ENCODE peak calls at places on chromosomes 3 and 15, in eight cellular contexts. B, X, L, W, Z, P, N and Q are unnamed samples.

GRCh38 chr3:74614133-74614967 is at the start of gene CNTN3:
- DNase-seq in W (peak), Z (no peak), N (peak), B (no peak), X (peak), P (no peak), L (no peak), Q (no peak)

GRCh38 chr3:155560135-155560534 is 184.7 kb downstream of the PLCH1 start:
- DNase-seq in N (no peak), W (no peak), X (no peak), Z (no peak), L (no peak), B (peak), P (no peak), Q (no peak)

GRCh38 chr3:149615731-149616221 is 42.0 kb downstream of the WWTR1 start:
- DNase-seq in X (peak), Z (no peak), W (no peak), N (no peak), B (no peak), P (no peak), L (no peak), Q (no peak)

GRCh38 chr3:173770796-173771573 is 373.4 kb downstream of the NLGN1 start:
- DNase-seq in W (no peak), B (no peak), L (no peak), X (no peak), Z (no peak), P (no peak), N (no peak), Q (no peak)

GRCh38 chr3:101803152-101803782 is 24.3 kb downstream of the NXPE3 start:
- DNase-seq in P (peak), B (peak), N (no peak), L (peak), X (no peak), Z (peak), W (no peak), Q (no peak)

GRCh38 chr3:99833833-99834583 is 16.3 kb downstream of the CMSS1 start:
- DNase-seq in X (no peak), P (no peak), L (no peak), B (no peak), N (no peak), Z (no peak), W (no peak), Q (no peak)

GRCh38 chr3:3847994-3848970 is 49.1 kb downstream of the LRRN1 start:
- DNase-seq in N (no peak), Z (no peak), X (no peak), L (no peak), B (no peak), P (no peak), W (no peak), Q (no peak)

GRCh38 chr15:99925661-99926461 is 192.6 kb upstream of the LYSMD4 start:
- DNase-seq in P (no peak), B (peak), Z (peak), W (peak), N (no peak), X (peak), L (peak), Q (no peak)

GRCh38 chr15:51103330-51103729 is 8.6 kb upstream of the TNFAIP8L3 start:
- DNase-seq in P (peak), B (no peak), L (peak), X (no peak), N (no peak), Z (no peak), W (no peak), Q (no peak)

GRCh38 chr3:150216866-150217600 is 191.1 kb upstream of the TSC22D2 start:
- DNase-seq in W (no peak), X (no peak), B (no peak), L (no peak), N (no peak), P (no peak), Z (no peak), Q (no peak)

GRCh38 chr15:62462268-62462667 is 297.2 kb upstream of the C2CD4B start:
- DNase-seq in N (no peak), B (no peak), P (no peak), Z (no peak), X (no peak), L (no peak), W (no peak), Q (no peak)

GRCh38 chr3:56928379-56929068 is 126.8 kb upstream of the ARHGEF3 start:
- DNase-seq in L (no peak), X (no peak), B (no peak), Z (no peak), W (no peak), P (no peak), N (no peak), Q (no peak)

GRCh38 chr3:101148001-101148400 is 154.8 kb upstream of the ABI3BP start:
- DNase-seq in N (no peak), Z (no peak), L (no peak), X (no peak), B (no peak), P (no peak), W (no peak), Q (no peak)

GRCh38 chr3:13653631-13654279 is 104.8 kb downstream of the FBLN2 start:
- DNase-seq in Z (no peak), L (no peak), X (no peak), N (no peak), P (no peak), W (no peak), B (no peak), Q (no peak)

GRCh38 chr3:56854856-56855620 is 53.3 kb upstream of the ARHGEF3 start:
- DNase-seq in N (no peak), Z (no peak), X (no peak), L (no peak), B (no peak), W (no peak), P (no peak), Q (no peak)

GRCh38 chr15:65044724-65045481 is at the start of gene SLC51B:
- DNase-seq in N (no peak), X (peak), Z (no peak), B (peak), L (no peak), P (no peak), W (peak), Q (no peak)

GRCh38 chr15:50828610-50829206 is 63.2 kb upstream of the SPPL2A start:
- DNase-seq in P (peak), N (no peak), X (peak), B (peak), W (no peak), Z (no peak), L (peak), Q (peak)

GRCh38 chr15:39118510-39118909 is 462.4 kb upstream of the THBS1 start:
- DNase-seq in Z (no peak), W (no peak), P (no peak), N (no peak), B (no peak), X (no peak), L (no peak), Q (no peak)

GRCh38 chr3:54954019-54954418 is 26.2 kb upstream of the LRTM1 start:
- DNase-seq in B (no peak), L (no peak), X (no peak), W (no peak), Z (no peak), P (peak), N (no peak), Q (peak)

GRCh38 chr3:178195824-178196223 is 340.4 kb upstream of the KCNMB2 start:
- DNase-seq in Z (no peak), N (no peak), P (no peak), B (no peak), W (no peak), L (no peak), X (no peak), Q (peak)

GRCh38 chr3:52144796-52145735 is 9.2 kb downstream of the POC1A start:
- DNase-seq in W (no peak), P (no peak), Z (no peak), X (no peak), N (no peak), B (no peak), L (no peak), Q (no peak)
- TF ChIP-seq CTCF in W (no peak), P (no peak), Z (no peak), X (no peak), N (no peak), B (no peak), L (no peak), Q (no peak)

GRCh38 chr15:90558182-90558581 is 28.5 kb downstream of the CRTC3 start:
- DNase-seq in X (peak), Z (no peak), P (no peak), W (no peak), B (no peak), L (no peak), N (no peak), Q (no peak)
- TF ChIP-seq CTCF in X (no peak), Z (no peak), P (no peak), W (no peak), B (no peak), L (no peak), N (no peak), Q (no peak)

DNA sequence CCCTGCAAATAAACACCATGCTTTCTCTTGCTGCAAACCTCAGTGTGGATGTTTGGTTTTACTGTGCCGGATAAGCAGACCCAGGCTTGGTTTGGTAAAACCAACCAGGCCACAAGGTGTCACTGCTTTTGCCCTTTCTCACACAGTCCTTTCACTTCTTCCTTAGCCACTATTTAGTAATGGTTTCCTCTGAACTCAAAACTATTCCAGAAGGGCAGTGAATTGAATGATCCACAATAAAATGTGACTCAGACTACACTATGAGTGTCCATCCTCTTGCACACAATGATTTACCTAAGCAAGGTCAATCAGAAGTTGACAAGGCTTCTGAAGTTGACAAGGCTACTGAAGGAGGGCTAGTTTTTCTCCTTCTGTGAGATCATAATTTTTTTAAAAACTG is 552.4 kb upstream of the CCDC54 start:
- DNase-seq in Z (peak), P (no peak), L (no peak), W (no peak), N (no peak), X (no peak), B (peak), Q (no peak)
- TF ChIP-seq CTCF in Z (no peak), P (peak), L (no peak), W (peak), N (peak), X (no peak), B (no peak), Q (peak)

GRCh38 chr3:172140499-172141391 is 101.4 kb downstream of the FNDC3B start:
- DNase-seq in Z (no peak), N (no peak), P (no peak), W (no peak), B (peak), X (peak), L (peak), Q (peak)
- TF ChIP-seq CTCF in Z (no peak), N (no peak), P (no peak), W (no peak), B (no peak), X (peak), L (no peak), Q (no peak)

GRCh38 chr15:90529369-90530249 is at the start of gene CRTC3:
- DNase-seq in X (peak), W (peak), P (no peak), N (peak), Z (peak), B (peak), L (peak), Q (no peak)
- TF ChIP-seq CTCF in X (no peak), W (no peak), P (no peak), N (no peak), Z (no peak), B (peak), L (peak), Q (no peak)

GRCh38 chr15:34337557-34338306 is at the start of gene SLC12A6:
- DNase-seq in W (peak), L (peak), P (peak), X (peak), Z (peak), B (peak), N (peak), Q (peak)
- TF ChIP-seq CTCF in W (no peak), L (peak), P (no peak), X (peak), Z (no peak), B (no peak), N (no peak), Q (no peak)

GRCh38 chr3:195227871-195228270 is 43.1 kb downstream of the XXYLT1 start:
- DNase-seq in W (no peak), P (no peak), Z (no peak), X (no peak), N (no peak), B (no peak), L (peak), Q (no peak)

GRCh38 chr3:195224980-195225580 is 45.9 kb downstream of the XXYLT1 start:
- DNase-seq in X (no peak), P (no peak), L (peak), B (no peak), Z (no peak), N (peak), W (no peak), Q (no peak)

GRCh38 chr3:195226445-195226844 is 44.5 kb downstream of the XXYLT1 start:
- DNase-seq in P (no peak), W (no peak), X (no peak), L (no peak), N (peak), B (no peak), Z (no peak), Q (no peak)

GRCh38 chr3:195224156-195224979 is 46.6 kb downstream of the XXYLT1 start:
- DNase-seq in B (no peak), X (no peak), W (no peak), N (peak), Z (no peak), L (peak), P (no peak), Q (no peak)

GRCh38 chr3:195226900-195227447 is 44.0 kb downstream of the XXYLT1 start:
- DNase-seq in Z (peak), W (no peak), X (no peak), N (peak), P (no peak), L (peak), B (no peak), Q (no peak)
- TF ChIP-seq CTCF in Z (peak), W (no peak), X (no peak), N (peak), P (peak), L (no peak), B (no peak), Q (peak)

GRCh38 chr3:44078863-44079262 is 162.8 kb upstream of the TOPAZ1 start:
- DNase-seq in Z (no peak), X (no peak), B (no peak), P (no peak), L (no peak), W (no peak), N (no peak), Q (no peak)

GRCh38 chr3:44076221-44076829 is 165.4 kb upstream of the TOPAZ1 start:
- DNase-seq in N (no peak), X (no peak), L (no peak), Z (no peak), P (no peak), W (no peak), B (no peak), Q (no peak)

GRCh38 chr3:44079916-44080315 is 161.8 kb upstream of the TOPAZ1 start:
- DNase-seq in W (no peak), B (no peak), X (no peak), P (no peak), L (no peak), N (no peak), Z (no peak), Q (no peak)

GRCh38 chr3:44074181-44074580 is 167.5 kb upstream of the TOPAZ1 start:
- DNase-seq in N (no peak), Z (no peak), P (no peak), W (no peak), B (no peak), L (no peak), X (no peak), Q (no peak)

GRCh38 chr3:44077267-44077666 is 164.4 kb upstream of the TOPAZ1 start:
- DNase-seq in Z (no peak), P (no peak), W (no peak), X (no peak), N (no peak), L (no peak), B (no peak), Q (no peak)
- TF ChIP-seq CTCF in Z (no peak), P (peak), W (no peak), X (no peak), N (no peak), L (no peak), B (no peak), Q (peak)

GRCh38 chr3:59809750-59810444 is 760.1 kb upstream of the CFAP20DC start:
- DNase-seq in B (peak), W (no peak), P (peak), X (no peak), L (no peak), Z (peak), N (no peak), Q (peak)
- TF ChIP-seq CTCF in B (peak), W (no peak), P (peak), X (peak), L (no peak), Z (no peak), N (peak), Q (peak)